ENCODE peak calls at places on chromosomes 6 and 20, in nine cellular contexts. B, E, M, D, Z, J, I, R and Q are unnamed samples.

GRCh38 chr6:135600086-135600702 is 102.7 kb upstream of the AHI1 start:
- DNase-seq in R (no peak), M (no peak), I (peak; percentile 99), D (no peak), J (no peak), E (no peak), B (no peak), Z (no peak), Q (no peak)

GRCh38 chr20:35004749-35005462 is 49.2 kb downstream of the MYH7B start:
- DNase-seq in Z (no peak), J (no peak), I (no peak), B (no peak), M (no peak), D (no peak), E (no peak), R (no peak), Q (no peak)

GRCh38 chr6:113859349-113860164 is 2.4 kb downstream of the MARCKS start:
- DNase-seq in I (no peak), M (no peak), B (peak; percentile 24), R (no peak), D (no peak), E (peak; percentile 48), Z (peak; percentile 19), J (peak; percentile 34), Q (no peak)

GRCh38 chr6:136429264-136429663 is 121.0 kb downstream of the MAP7 start:
- DNase-seq in D (peak; percentile 42), J (no peak), E (no peak), R (no peak), B (no peak), Z (no peak), M (no peak), I (no peak), Q (no peak)

GRCh38 chr6:47836046-47836445 is 54.2 kb downstream of the OPN5 start:
- DNase-seq in I (no peak), R (no peak), E (no peak), J (no peak), M (no peak), D (no peak), B (no peak), Z (no peak), Q (no peak)

GRCh38 chr6:16725145-16725864 is 36.0 kb downstream of the ATXN1 start:
- DNase-seq in D (no peak), J (no peak), R (no peak), I (no peak), B (no peak), M (no peak), Z (no peak), E (no peak), Q (no peak)

GRCh38 chr6:149093643-149094042 is 223.9 kb upstream of the TAB2 start:
- DNase-seq in M (no peak), R (no peak), I (no peak), D (no peak), E (no peak), B (no peak), J (no peak), Z (no peak), Q (no peak)

GRCh38 chr6:28941681-28942448 is 18.1 kb upstream of the TRIM27 start:
- DNase-seq in E (no peak), R (no peak), D (no peak), Z (peak; percentile 60), M (no peak), J (peak; percentile 25), I (no peak), B (peak; percentile 62), Q (no peak)

GRCh38 chr20:53750827-53751393 is 157.3 kb upstream of the ZNF217 start:
- DNase-seq in I (no peak), E (no peak), M (no peak), Z (peak; percentile 4), J (no peak), B (no peak), R (no peak), D (no peak), Q (no peak)

GRCh38 chr6:89369009-89369408 is 16.5 kb upstream of the UBE2J1 start:
- DNase-seq in D (peak; percentile 28), R (no peak), E (peak; percentile 34), Z (peak; percentile 45), J (peak; percentile 53), M (no peak), B (peak; percentile 26), I (no peak), Q (no peak)

GRCh38 chr20:46308258-46309157 is at the start of gene CDH22:
- DNase-seq in M (no peak), I (peak; percentile 1), J (peak; percentile 83), E (peak; percentile 37), Z (peak; percentile 70), B (peak; percentile 69), R (peak; percentile 52), D (peak; percentile 18), Q (no peak)

GRCh38 chr20:62505337-62506045 is 29.7 kb upstream of the GATA5 start:
- DNase-seq in B (no peak), D (no peak), M (no peak), E (no peak), I (no peak), R (no peak), Z (no peak), J (no peak), Q (no peak)

GRCh38 chr20:32646486-32646885 is 27.3 kb downstream of the C20orf203 start:
- DNase-seq in D (no peak), R (no peak), B (no peak), M (no peak), I (no peak), Z (no peak), J (no peak), E (no peak), Q (no peak)

GRCh38 chr6:140789466-140789865 is 1343.3 kb upstream of the GJE1 start:
- DNase-seq in R (no peak), J (no peak), I (no peak), D (no peak), E (no peak), Z (no peak), B (no peak), M (no peak), Q (no peak)